ENCODE peak calls at places on chromosomes 16 and 17, in four cellular contexts. J is mesendoderm, A is PC-3, P is IMR-90. I is an unnamed sample. For H3K4me1, the result is how much of the 10 kb centered on the place peaks cover.

GRCh38 chr16:15865742-15866141 is 8.9 kb upstream of the MYH11 start:
- DNase-seq in P (peak), A (no peak), J (no peak), I (no peak)

GRCh38 chr17:48123111-48123510 is 15.5 kb downstream of the SNX11 start:
- DNase-seq in P (no peak), J (peak), A (no peak), I (no peak)

GRCh38 chr16:53805747-53806146 is 101.8 kb downstream of the FTO start:
- DNase-seq in J (no peak), A (no peak), P (no peak), I (no peak)

GRCh38 chr16:13936596-13937081 is 16.7 kb downstream of the ERCC4 start:
- DNase-seq in P (peak), J (no peak), A (peak), I (no peak)

GRCh38 chr16:86794216-86794864 is 216.0 kb downstream of the FOXL1 start:
- DNase-seq in A (no peak), P (no peak), J (no peak), I (no peak)

GRCh38 chr17:16215965-16216316 is 607 bp upstream of the NCOR1 start:
- DNase-seq in J (no peak), P (no peak), A (peak), I (no peak)

GRCh38 chr17:37844977-37845293 is 79.3 kb upstream of the TBC1D3K start:
- DNase-seq in P (no peak), A (no peak), J (no peak), I (no peak)

GRCh38 chr17:82931696-82932060 is 91.9 kb upstream of the ZNF750 start:
- DNase-seq in A (peak), P (peak), J (no peak), I (peak)

GRCh38 chr16:88638323-88639230 is at the start of gene IL17C:
- DNase-seq in P (no peak), J (no peak), A (peak), I (no peak)

GRCh38 chr17:9150407-9151090 is 129.2 kb downstream of the NTN1 start:
- DNase-seq in A (no peak), J (no peak), P (peak), I (no peak)

GRCh38 chr16:13305019-13305755 is 403.8 kb downstream of the SHISA9 start:
- DNase-seq in A (no peak), P (no peak), J (peak), I (no peak)

GRCh38 chr17:6305613-6306360 is 129.1 kb downstream of the AIPL1 start:
- DNase-seq in J (no peak), P (no peak), A (no peak), I (no peak)

GRCh38 chr17:32127156-32127897 is 15.0 kb upstream of the RHOT1 start:
- DNase-seq in A (peak), P (peak), J (peak), I (peak)

GRCh38 chr16:82584553-82585152 is 42.1 kb upstream of the CDH13 start:
- DNase-seq in J (no peak), A (no peak), P (no peak), I (no peak)

GRCh38 chr17:68198931-68199836 is 48.7 kb upstream of the AMZ2 start:
- DNase-seq in P (no peak), J (peak), A (peak), I (no peak)

GRCh38 chr16:2701272-2701671 is 18.8 kb downstream of the PRSS27 start:
- DNase-seq in J (no peak), P (no peak), A (no peak), I (no peak)
- H3K4me1 ChIP-seq in J (under half), P (under half), A (under half), I (under half)

GRCh38 chr16:4481965-4482364 is 5.8 kb downstream of the HMOX2 start:
- DNase-seq in A (no peak), J (no peak), P (no peak), I (no peak)

GRCh38 chr16:4474192-4474961 is at the start of gene NMRAL1:
- DNase-seq in J (peak), P (peak), A (peak), I (peak)

GRCh38 chr16:4475880-4476790 is at the start of gene HMOX2:
- DNase-seq in A (peak), P (peak), J (peak), I (peak)

GRCh38 chr16:4481526-4481925 is 5.3 kb downstream of the HMOX2 start:
- DNase-seq in P (no peak), A (no peak), J (no peak), I (no peak)

DNA sequence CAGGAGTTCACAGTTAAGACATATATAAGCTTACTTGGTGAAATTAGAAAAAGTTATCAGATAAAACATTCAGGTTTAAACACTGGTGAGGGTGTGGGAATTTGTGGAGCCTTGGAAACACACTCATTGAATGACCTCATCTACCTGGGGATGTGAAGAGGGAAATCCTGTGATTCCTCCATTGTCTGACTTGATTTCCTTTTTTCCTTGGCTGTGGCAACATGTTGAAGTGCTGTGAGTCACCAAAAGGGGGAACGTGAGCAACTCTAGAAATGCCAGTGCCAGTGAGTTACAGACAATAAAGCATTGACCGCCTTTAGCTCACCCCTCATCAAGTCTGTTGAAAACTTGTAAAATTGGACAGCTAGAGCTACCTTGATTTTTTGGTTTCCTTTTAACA is 1.8 kb downstream of the HMOX2 start:
- DNase-seq in J (peak), P (peak), A (peak), I (no peak)
- H3K4me3 ChIP-seq in J (no peak), P (no peak), A (peak), I (no peak)

DNA sequence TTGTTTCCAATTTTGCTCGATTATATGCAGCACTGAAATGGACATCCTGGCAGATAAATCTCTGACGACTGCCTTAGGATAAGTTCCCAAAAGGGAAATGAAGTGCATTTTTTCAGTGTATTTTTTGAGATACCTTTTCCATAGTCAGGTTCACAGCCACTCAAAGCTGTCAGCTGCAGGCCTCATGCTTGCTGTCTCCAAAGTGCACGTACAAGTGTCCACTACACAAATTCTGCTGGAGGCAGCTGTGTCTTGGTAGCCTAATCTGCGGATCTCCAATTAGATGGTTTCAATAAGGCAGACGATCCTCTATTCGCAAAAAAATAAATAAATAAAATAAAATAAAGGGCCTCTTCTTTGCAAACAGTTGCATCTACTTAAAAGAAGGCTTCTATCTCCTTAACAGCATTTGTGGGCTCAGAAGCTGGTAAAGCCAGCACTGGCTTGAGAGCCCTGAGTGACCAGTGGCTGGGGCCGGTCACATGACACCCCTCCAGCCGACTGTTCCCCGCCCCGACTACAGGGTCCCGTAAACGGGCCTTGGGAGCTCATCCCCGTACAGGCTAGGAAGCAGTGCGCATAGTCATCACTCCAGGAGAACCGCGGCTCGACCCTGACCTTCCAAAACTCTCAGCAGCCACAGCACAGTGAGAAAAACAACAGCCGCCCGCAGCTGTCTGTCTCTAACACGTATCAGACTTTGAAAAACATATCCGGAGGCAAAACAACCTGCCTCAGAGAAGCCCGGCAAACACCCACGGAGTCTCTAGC is 18.8 kb downstream of the RPH3AL start:
- DNase-seq in J (peak), P (peak), A (no peak), I (peak)
- H3K4me1 ChIP-seq in J (under half), P (under half), A (under half), I (under half)

GRCh38 chr17:43350888-43351361 is 47.9 kb upstream of the ARL4D start:
- DNase-seq in P (no peak), A (no peak), J (no peak), I (no peak)
- H3K4me3 ChIP-seq in P (no peak), A (no peak), J (no peak), I (no peak)

DNA sequence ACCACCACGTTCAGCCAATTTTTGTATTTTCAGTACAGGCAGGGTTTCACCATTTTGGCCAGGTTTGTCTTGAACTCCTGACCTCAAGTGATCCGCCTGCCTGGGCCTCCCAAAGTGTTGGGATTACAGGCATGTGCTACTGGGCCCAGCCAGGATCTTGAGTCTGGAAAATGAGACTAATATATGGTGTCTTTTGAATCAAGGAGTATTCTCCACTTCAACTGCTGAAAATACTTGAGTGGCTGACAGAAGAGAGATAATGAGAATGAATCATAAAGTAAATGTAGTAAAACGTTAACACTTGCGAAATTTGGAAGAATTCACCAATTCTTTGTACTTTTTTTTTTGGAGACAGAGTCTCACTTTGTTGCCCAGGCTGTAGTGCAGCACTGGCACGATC is 16.6 kb downstream of the SMYD4 start:
- DNase-seq in J (no peak), P (peak), A (peak), I (no peak)
- H3K4me1 ChIP-seq in J (under half), P (under half), A (under half), I (under half)

I was measured in left lung.